ENCODE peak calls at places on chromosomes 6 and 20, in five cellular contexts. F is H1, U is H9, O is mesenchymal stem cell, V is neuronal stem cell. E is an unnamed sample.

GRCh38 chr6:31356946-31357466 is at the start of gene HLA-B:
- DNase-seq in O (peak; percentile 98), F (no peak), U (peak; percentile 63), V (peak; percentile 81), E (peak; percentile 41)

GRCh38 chr6:90413867-90414266 is 117.2 kb upstream of the BACH2 start:
- DNase-seq in O (peak; percentile 24), F (no peak), U (peak; percentile 68), V (no peak), E (peak; percentile 4)

GRCh38 chr20:31790401-31790800 is 28.8 kb upstream of the MYLK2 start:
- DNase-seq in O (no peak), U (no peak), F (no peak), V (peak; percentile 12), E (peak; percentile 33)

GRCh38 chr20:19808498-19808897 is 50.4 kb downstream of the RIN2 start:
- DNase-seq in V (no peak), O (no peak), F (no peak), U (no peak), E (no peak)

GRCh38 chr6:346389-347030 is 45.0 kb upstream of the IRF4 start:
- DNase-seq in U (no peak), F (no peak), V (no peak), O (no peak), E (no peak)

GRCh38 chr6:34360556-34360955 is 31.9 kb downstream of the NUDT3 start:
- DNase-seq in U (no peak), O (peak; percentile 81), F (no peak), V (no peak), E (no peak)

GRCh38 chr6:12047792-12048432 is 35.8 kb downstream of the HIVEP1 start:
- DNase-seq in F (no peak), O (no peak), V (no peak), U (no peak), E (no peak)

GRCh38 chr6:80341330-80341729 is 234.9 kb downstream of the BCKDHB start:
- DNase-seq in F (no peak), V (no peak), U (no peak), O (peak; percentile 81), E (no peak)

GRCh38 chr20:17543531-17543961 is 12.4 kb upstream of the BFSP1 start:
- DNase-seq in F (no peak), O (peak; percentile 47), V (no peak), U (no peak), E (no peak)

GRCh38 chr6:43753570-43754183 is 16.3 kb upstream of the VEGFA start:
- DNase-seq in F (no peak), O (no peak), U (no peak), V (no peak), E (no peak)

GRCh38 chr6:12761376-12762115 is 45.0 kb downstream of the PHACTR1 start:
- DNase-seq in F (no peak), U (no peak), V (no peak), O (no peak), E (peak; percentile 94)

GRCh38 chr6:137167702-137168377 is 5.6 kb downstream of the IL22RA2 start:
- DNase-seq in O (no peak), F (no peak), U (no peak), V (no peak), E (no peak)

GRCh38 chr6:2919401-2919800 is 16.3 kb upstream of the SERPINB9 start:
- DNase-seq in U (peak; percentile 24), O (no peak), V (no peak), F (no peak), E (no peak)

GRCh38 chr6:90393232-90393884 is 96.7 kb upstream of the BACH2 start:
- DNase-seq in U (peak; percentile 67), F (peak; percentile 47), V (peak; percentile 48), O (peak; percentile 65), E (peak; percentile 25)

GRCh38 chr6:165566088-165566828 is 96.8 kb downstream of the PDE10A start:
- DNase-seq in O (no peak), F (no peak), U (no peak), V (no peak), E (peak; percentile 95)

GRCh38 chr6:160265869-160266476 is 7.4 kb upstream of the SLC22A2 start:
- DNase-seq in U (no peak), V (no peak), O (no peak), F (no peak), E (no peak)

GRCh38 chr6:30143780-30144179 is 7.8 kb downstream of the TRIM40 start:
- DNase-seq in F (no peak), O (no peak), V (no peak), U (no peak), E (no peak)

GRCh38 chr20:21435576-21435975 is 38.2 kb upstream of the NKX2-4 start:
- DNase-seq in F (no peak), O (no peak), U (no peak), V (no peak), E (no peak)

GRCh38 chr6:89411019-89411268 is 1.1 kb downstream of the RRAGD start:
- DNase-seq in O (no peak), F (no peak), U (no peak), V (no peak), E (peak; percentile 51)

GRCh38 chr20:34861386-34862084 is 11.1 kb downstream of the GGT7 start:
- DNase-seq in U (no peak), O (no peak), F (no peak), V (no peak), E (no peak)

GRCh38 chr20:62824476-62825287 is 7.8 kb downstream of the COL9A3 start:
- DNase-seq in F (no peak), V (no peak), U (peak; percentile 75), O (no peak), E (no peak)

GRCh38 chr20:20391115-20391514 is 23.2 kb downstream of the INSM1 start:
- DNase-seq in U (no peak), O (no peak), V (no peak), F (no peak), E (no peak)

DNA sequence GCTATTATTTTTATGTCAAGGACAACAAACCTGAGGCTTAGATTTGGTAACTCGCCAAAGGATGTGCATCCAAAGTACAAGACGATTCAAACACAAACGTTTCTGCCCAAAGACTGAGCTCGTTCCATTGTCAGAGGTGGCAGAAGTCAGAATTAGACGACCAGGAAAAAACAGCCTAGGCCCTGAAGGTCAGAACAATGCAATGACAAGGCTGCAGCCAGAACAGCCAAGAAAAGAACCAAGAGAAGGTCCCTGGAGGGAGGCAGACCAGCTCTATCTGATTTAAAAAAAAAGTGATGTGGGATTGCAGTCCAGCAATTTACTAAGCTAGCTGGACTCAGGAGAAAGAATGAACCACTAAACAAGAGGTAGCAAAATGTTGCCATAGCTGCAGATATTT is 54.2 kb downstream of the NCOA7 start:
- DNase-seq in V (no peak), O (no peak), U (no peak), F (no peak), E (no peak)
- H2BK12ac ChIP-seq in V (no peak overlapping the region), O (no peak overlapping the region), U (no peak overlapping the region), F (no peak overlapping the region), E (no peak overlapping the region)

GRCh38 chr20:51534764-51535386 is 7.6 kb downstream of the NFATC2 start:
- DNase-seq in U (no peak), V (no peak), O (no peak), F (no peak), E (no peak)

GRCh38 chr20:51533291-51534172 is 9.0 kb downstream of the NFATC2 start:
- DNase-seq in U (no peak), V (no peak), O (peak; percentile 66), F (no peak), E (peak; percentile 60)

GRCh38 chr20:51531141-51531710 is 11.3 kb downstream of the NFATC2 start:
- DNase-seq in U (no peak), V (no peak), O (no peak), F (no peak), E (peak; percentile 75)

GRCh38 chr20:51531712-51532456 is 10.6 kb downstream of the NFATC2 start:
- DNase-seq in U (no peak), O (no peak), F (no peak), V (no peak), E (no peak)

GRCh38 chr20:51532577-51533191 is 9.8 kb downstream of the NFATC2 start:
- DNase-seq in O (no peak), V (no peak), U (no peak), F (no peak), E (no peak)
- H2AK5ac ChIP-seq in O (peak overlapping the region; percentile 58), V (no peak overlapping the region), U (no peak overlapping the region), F (no peak overlapping the region), E (peak overlapping the region; percentile 65)

GRCh38 chr6:81996414-81996813 is 243.9 kb upstream of the TENT5A start:
- DNase-seq in U (no peak), V (no peak), O (peak; percentile 68), F (no peak), E (no peak)
- H3K9ac ChIP-seq in U (no peak overlapping the region), V (no peak overlapping the region), O (peak overlapping the region; percentile 92), F (no peak overlapping the region), E (no peak overlapping the region)

DNA sequence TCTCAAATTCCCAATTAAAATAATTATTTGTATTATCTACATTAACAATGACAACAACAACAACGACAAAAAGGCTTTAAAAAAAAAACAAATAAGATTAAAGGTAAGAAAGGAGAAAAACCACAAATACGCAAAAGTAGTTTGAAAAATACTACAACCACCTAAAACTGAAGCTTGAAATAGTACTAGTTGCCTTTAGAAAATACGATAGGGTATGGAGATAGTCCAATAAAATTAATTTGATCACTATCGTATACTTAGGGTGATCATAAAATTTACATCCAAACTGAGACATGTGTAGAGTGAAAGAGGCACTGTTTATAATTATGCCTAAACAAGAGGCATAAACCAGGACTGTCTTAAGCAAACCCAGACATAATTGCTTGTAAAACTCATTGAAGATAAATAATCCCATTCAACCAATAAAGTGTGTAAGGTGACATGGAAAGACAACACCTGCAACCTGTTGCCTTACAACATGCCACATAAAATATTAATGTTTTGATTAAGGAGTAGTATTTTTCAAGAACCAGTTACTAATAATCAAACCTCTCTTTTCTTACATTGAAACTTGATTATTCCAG is 22.7 kb downstream of the REPS1 start:
- DNase-seq in V (no peak), F (no peak), U (no peak), O (no peak), E (no peak)
- H2BK12ac ChIP-seq in V (no peak overlapping the region), F (no peak overlapping the region), U (no peak overlapping the region), O (no peak overlapping the region), E (no peak overlapping the region)

DNA sequence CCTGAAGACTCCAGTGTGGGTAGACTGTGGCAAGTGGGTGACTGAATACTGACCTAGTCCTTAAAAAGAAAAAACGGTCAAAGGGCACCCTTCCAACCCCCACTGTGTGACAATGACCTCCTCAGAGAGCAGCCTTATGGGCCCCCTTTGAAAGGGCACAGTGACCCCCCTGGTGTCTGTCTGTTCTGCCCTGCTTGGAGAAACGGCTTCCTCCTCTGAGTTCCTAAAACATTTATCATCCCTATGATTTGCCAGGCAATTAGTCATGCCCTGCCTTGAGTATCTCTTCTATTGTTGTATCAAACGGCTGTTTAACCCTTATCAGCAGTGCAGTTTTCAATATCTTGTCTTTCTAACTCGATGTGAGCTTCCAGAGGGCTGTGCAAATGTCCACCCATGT is 21.0 kb upstream of the STX16 start:
- DNase-seq in U (no peak), V (no peak), F (no peak), O (peak; percentile 27), E (no peak)
- H2AK5ac ChIP-seq in U (no peak overlapping the region), V (no peak overlapping the region), F (peak overlapping the region; percentile 48), O (peak overlapping the region; percentile 24), E (no peak overlapping the region)

GRCh38 chr6:56399672-56400263 is 152.4 kb upstream of the COL21A1 start:
- DNase-seq in V (no peak), O (no peak), F (no peak), U (no peak), E (no peak)
- H3K9ac ChIP-seq in V (no peak overlapping the region), O (no peak overlapping the region), F (no peak overlapping the region), U (no peak overlapping the region), E (no peak overlapping the region)